ENCODE peak calls at places on chromosomes 5 and 9, in five cellular contexts. M is A549, T is HepG2, L is K562, C is GM12878. P is an unnamed sample.

GRCh38 chr5:127440831-127441230 is 76.6 kb upstream of the PRRC1 start:
- DNase-seq in L (no peak), C (no peak), M (no peak), T (no peak), P (no peak)

GRCh38 chr9:107932036-107932435 is 442.5 kb upstream of the KLF4 start:
- DNase-seq in L (no peak), M (no peak), T (no peak), C (no peak), P (no peak)

GRCh38 chr5:84032404-84032803 is 311.7 kb upstream of the HAPLN1 start:
- DNase-seq in L (no peak), T (no peak), M (no peak), C (no peak), P (no peak)

GRCh38 chr5:14268738-14269137 is 125.6 kb downstream of the TRIO start:
- DNase-seq in L (no peak), T (no peak), M (no peak), C (no peak), P (no peak)

GRCh38 chr5:135483254-135483653 is 31.1 kb upstream of the TIFAB start:
- DNase-seq in L (no peak), C (no peak), M (no peak), T (no peak), P (no peak)

GRCh38 chr9:6049798-6050197 is 34.4 kb upstream of the RANBP6 start:
- DNase-seq in M (no peak), T (peak; percentile 30), L (peak; percentile 54), C (peak; percentile 48), P (peak; percentile 65)

GRCh38 chr5:126808619-126809018 is 31.7 kb downstream of the LMNB1 start:
- DNase-seq in L (peak; percentile 24), T (peak; percentile 15), C (no peak), M (peak; percentile 21), P (peak; percentile 35)

GRCh38 chr5:170333161-170333909 is 35.8 kb upstream of the LCP2 start:
- DNase-seq in C (peak; percentile 79), T (no peak), M (no peak), L (peak; percentile 47), P (peak; percentile 85)

GRCh38 chr5:126801992-126802294 is 25.0 kb downstream of the LMNB1 start:
- DNase-seq in L (no peak), T (peak; percentile 20), M (no peak), C (no peak), P (no peak)

GRCh38 chr5:42791151-42791550 is 20.5 kb downstream of the SELENOP start:
- DNase-seq in C (no peak), L (no peak), T (no peak), M (no peak), P (no peak)

GRCh38 chr5:160342413-160342941 is 27.9 kb downstream of the C1QTNF2 start:
- DNase-seq in T (no peak), M (no peak), L (no peak), C (no peak), P (no peak)

GRCh38 chr5:169071-169727 is 22.1 kb upstream of the LRRC14B start:
- DNase-seq in T (no peak), C (no peak), M (no peak), L (no peak), P (no peak)

GRCh38 chr5:124599048-124599973 is 147.1 kb downstream of the ZNF608 start:
- DNase-seq in C (peak; percentile 13), L (peak; percentile 18), T (peak; percentile 96), M (peak; percentile 10), P (no peak)

GRCh38 chr5:5100635-5101034 is 39.5 kb upstream of the ADAMTS16 start:
- DNase-seq in L (no peak), M (no peak), T (no peak), C (no peak), P (no peak)

GRCh38 chr9:36441966-36442365 is 41.9 kb upstream of the RNF38 start:
- DNase-seq in L (no peak), T (no peak), M (no peak), C (no peak), P (peak; percentile 63)

GRCh38 chr5:64939772-64940510 is 171.2 kb downstream of the CWC27 start:
- DNase-seq in T (peak; percentile 79), M (no peak), L (peak; percentile 60), C (no peak), P (peak; percentile 59)

GRCh38 chr5:40871177-40871576 is 30.0 kb downstream of the CARD6 start:
- DNase-seq in L (no peak), T (no peak), M (no peak), C (no peak), P (peak; percentile 36)

GRCh38 chr5:172044631-172045314 is 38.3 kb upstream of the FBXW11 start:
- DNase-seq in L (peak; percentile 41), T (no peak), M (no peak), C (no peak), P (peak; percentile 62)

GRCh38 chr5:143063175-143063970 is 293.2 kb downstream of the ARHGAP26 start:
- DNase-seq in M (no peak), L (no peak), T (no peak), C (no peak), P (no peak)

GRCh38 chr5:72130342-72130741 is 23.1 kb downstream of the MAP1B start:
- DNase-seq in L (no peak), C (no peak), M (no peak), T (no peak), P (no peak)

GRCh38 chr5:128750202-128750601 is 212.2 kb upstream of the FBN2 start:
- DNase-seq in C (no peak), T (no peak), M (no peak), L (no peak), P (no peak)

GRCh38 chr5:151085517-151086031 is 4.7 kb upstream of the TNIP1 start:
- DNase-seq in C (no peak), M (no peak), L (no peak), T (no peak), P (no peak)

GRCh38 chr5:31346896-31347557 is 153.5 kb downstream of the CDH6 start:
- DNase-seq in T (no peak), L (no peak), C (no peak), M (no peak), P (no peak)

GRCh38 chr9:87425202-87425601 is 72.5 kb upstream of the DAPK1 start:
- DNase-seq in C (no peak), T (no peak), L (no peak), M (no peak), P (no peak)

GRCh38 chr5:1366514-1366913 is 21.6 kb upstream of the CLPTM1L start:
- DNase-seq in L (no peak), M (no peak), T (no peak), C (peak; percentile 40), P (no peak)

GRCh38 chr5:1363581-1363980 is 18.7 kb upstream of the CLPTM1L start:
- DNase-seq in T (no peak), L (no peak), C (no peak), M (no peak), P (no peak)

GRCh38 chr5:1363160-1363559 is 18.3 kb upstream of the CLPTM1L start:
- DNase-seq in T (no peak), M (peak; percentile 28), L (no peak), C (no peak), P (no peak)

GRCh38 chr5:1362242-1363015 is 17.5 kb upstream of the CLPTM1L start:
- DNase-seq in C (no peak), M (no peak), T (no peak), L (no peak), P (no peak)

DNA sequence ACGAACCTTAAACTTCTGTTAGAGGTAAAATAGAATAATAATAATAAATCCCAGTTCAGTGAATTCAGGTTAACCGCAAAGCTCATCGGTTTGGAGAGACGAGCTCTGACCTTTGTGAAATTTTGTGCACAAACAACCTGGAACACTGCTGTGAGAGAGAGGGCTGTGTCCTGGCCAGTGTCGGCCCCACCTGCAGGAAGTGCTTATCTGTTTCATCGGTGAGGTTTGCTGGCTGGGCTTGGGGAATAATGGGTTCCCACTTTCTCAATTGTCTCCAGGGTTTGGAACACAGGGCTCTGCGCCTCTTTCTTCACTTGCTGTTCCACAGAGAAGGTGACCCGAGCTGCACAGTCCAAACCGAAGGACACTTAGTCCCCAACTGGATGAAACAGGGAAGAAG is 19.3 kb upstream of the CLPTM1L start:
- DNase-seq in L (no peak), C (no peak), T (no peak), M (no peak), P (no peak)
- H3K4me2 ChIP-seq in L (no peak overlapping the region), C (no peak overlapping the region), T (no peak overlapping the region), M (no peak overlapping the region), P (no peak overlapping the region)

DNA sequence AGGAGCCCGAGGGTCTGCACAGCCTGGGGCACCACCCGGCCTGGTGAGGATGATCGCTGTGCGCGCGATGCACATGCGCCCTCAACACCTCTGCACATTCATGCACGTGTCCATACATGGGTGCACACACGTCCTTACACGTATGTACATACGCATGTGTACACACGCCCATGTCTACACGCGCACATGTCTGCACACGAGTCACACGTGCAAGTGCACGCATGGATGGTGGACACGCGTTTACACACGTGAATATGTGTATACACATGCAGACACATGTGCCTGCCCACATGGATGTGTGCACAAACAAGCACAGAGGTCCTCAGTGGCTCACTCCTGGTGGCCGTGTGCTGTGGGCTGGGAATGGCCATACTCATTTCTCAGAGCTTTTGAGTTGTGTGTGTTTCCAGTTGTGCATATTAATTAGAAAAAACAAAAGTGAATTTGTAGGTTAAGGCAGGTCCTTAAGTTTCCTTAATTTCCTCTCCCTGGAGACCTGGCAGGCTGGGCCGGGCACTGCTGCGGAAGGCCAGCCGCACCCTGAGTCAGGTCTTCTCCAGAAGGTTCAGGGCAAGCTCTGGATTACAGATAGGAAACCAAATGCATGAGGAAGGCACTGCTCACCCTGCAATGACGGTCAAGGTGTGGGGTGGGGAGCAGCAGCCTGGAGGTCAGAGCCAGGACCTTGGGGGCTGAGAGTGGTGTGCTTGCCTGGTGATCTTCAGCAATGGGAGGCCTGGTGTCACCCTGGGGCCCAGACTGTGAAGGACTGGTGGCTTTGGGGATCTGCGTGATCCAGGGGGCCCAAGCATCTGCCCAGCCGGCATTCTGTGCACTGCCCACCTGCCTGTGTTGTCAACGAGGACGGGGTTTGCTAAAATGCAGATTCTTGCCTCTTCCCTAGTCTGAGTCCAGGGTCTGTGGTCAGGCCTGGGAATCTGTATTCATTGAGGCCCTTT is 1.3 kb upstream of the RNU6ATAC start:
- DNase-seq in T (no peak), C (no peak), M (no peak), L (peak; percentile 41), P (no peak)
- TF ChIP-seq JUNB in T (no peak), C (no peak), M (no peak), L (no peak), P (no peak)

GRCh38 chr9:129889936-129890717 is 54.9 kb downstream of the USP20 start:
- DNase-seq in T (no peak), L (no peak), M (no peak), C (peak; percentile 31), P (peak; percentile 94)
- H3K4me2 ChIP-seq in T (no peak overlapping the region), L (no peak overlapping the region), M (no peak overlapping the region), C (peak overlapping the region; percentile 52), P (peak overlapping the region; percentile 72)

GRCh38 chr9:120473626-120474025 is 106.3 kb downstream of the CDK5RAP2 start:
- DNase-seq in T (no peak), L (no peak), C (no peak), M (no peak), P (no peak)

GRCh38 chr9:120477534-120478001 is 102.4 kb downstream of the CDK5RAP2 start:
- DNase-seq in C (no peak), L (peak; percentile 50), M (peak; percentile 54), T (peak; percentile 11), P (peak; percentile 80)

GRCh38 chr9:120474579-120475243 is 105.3 kb downstream of the CDK5RAP2 start:
- DNase-seq in C (no peak), L (no peak), T (no peak), M (no peak), P (no peak)

GRCh38 chr9:120478208-120478607 is 101.8 kb downstream of the CDK5RAP2 start:
- DNase-seq in C (no peak), T (no peak), M (no peak), L (no peak), P (no peak)

GRCh38 chr9:120475341-120475740 is 104.6 kb downstream of the CDK5RAP2 start:
- DNase-seq in C (no peak), M (no peak), T (no peak), L (no peak), P (no peak)
- TF ChIP-seq JUNB in C (no peak), M (no peak), T (no peak), L (no peak), P (no peak)